ENCODE peak calls at places on chromosomes 5 and 9, in ten cellular contexts. One of them, this sample, is unnamed.

GRCh38 chr5:138552700-138553099 is 9.7 kb upstream of the ETF1 start:
- DNase-seq in omental fat pad: no peak
- DNase-seq in tibial nerve: no peak
- DNase-seq in endothelial cell: no peak
- DNase-seq in astrocyte of the cerebellum: no peak
- DNase-seq in CD4-positive, alpha-beta T cell: no peak
- DNase-seq in WERI-Rb-1: no peak
- DNase-seq in WTC11: no peak
- DNase-seq in RWPE2: no peak
- DNase-seq in AG09309: no peak
- DNase-seq in this sample: no peak

GRCh38 chr9:72816666-72817065 is 136.2 kb downstream of the ALDH1A1 start:
- DNase-seq in omental fat pad: no peak
- DNase-seq in tibial nerve: no peak
- DNase-seq in endothelial cell: no peak
- DNase-seq in astrocyte of the cerebellum: no peak
- DNase-seq in CD4-positive, alpha-beta T cell: no peak
- DNase-seq in WERI-Rb-1: no peak
- DNase-seq in WTC11: no peak
- DNase-seq in RWPE2: no peak
- DNase-seq in AG09309: no peak
- DNase-seq in this sample: no peak

GRCh38 chr5:159166416-159166815 is 42.9 kb downstream of the RNF145 start:
- DNase-seq in omental fat pad: no peak
- DNase-seq in tibial nerve: no peak
- DNase-seq in endothelial cell: no peak
- DNase-seq in astrocyte of the cerebellum: no peak
- DNase-seq in CD4-positive, alpha-beta T cell: no peak
- DNase-seq in WERI-Rb-1: no peak
- DNase-seq in WTC11: no peak
- DNase-seq in RWPE2: no peak
- DNase-seq in AG09309: no peak
- DNase-seq in this sample: no peak

GRCh38 chr5:180154821-180155220 is 54.2 kb downstream of the RASGEF1C start:
- DNase-seq in omental fat pad: peak
- DNase-seq in tibial nerve: no peak
- DNase-seq in endothelial cell: no peak
- DNase-seq in astrocyte of the cerebellum: no peak
- DNase-seq in CD4-positive, alpha-beta T cell: no peak
- DNase-seq in WERI-Rb-1: no peak
- DNase-seq in WTC11: no peak
- DNase-seq in RWPE2: no peak
- DNase-seq in AG09309: no peak
- DNase-seq in this sample: peak

GRCh38 chr5:89211836-89212235 is 328.9 kb upstream of the MEF2C start:
- DNase-seq in omental fat pad: no peak
- DNase-seq in tibial nerve: no peak
- DNase-seq in endothelial cell: no peak
- DNase-seq in astrocyte of the cerebellum: peak
- DNase-seq in CD4-positive, alpha-beta T cell: no peak
- DNase-seq in WERI-Rb-1: no peak
- DNase-seq in WTC11: no peak
- DNase-seq in RWPE2: no peak
- DNase-seq in AG09309: peak
- DNase-seq in this sample: no peak

GRCh38 chr9:76618762-76619161 is 145.5 kb upstream of the PCA3 start:
- DNase-seq in omental fat pad: no peak
- DNase-seq in tibial nerve: no peak
- DNase-seq in endothelial cell: no peak
- DNase-seq in astrocyte of the cerebellum: no peak
- DNase-seq in CD4-positive, alpha-beta T cell: no peak
- DNase-seq in WERI-Rb-1: no peak
- DNase-seq in WTC11: no peak
- DNase-seq in RWPE2: no peak
- DNase-seq in AG09309: peak
- DNase-seq in this sample: no peak

GRCh38 chr5:160511280-160511929 is 89.8 kb downstream of the PTTG1 start:
- DNase-seq in omental fat pad: no peak
- DNase-seq in tibial nerve: no peak
- DNase-seq in endothelial cell: no peak
- DNase-seq in astrocyte of the cerebellum: no peak
- DNase-seq in CD4-positive, alpha-beta T cell: no peak
- DNase-seq in WERI-Rb-1: no peak
- DNase-seq in WTC11: no peak
- DNase-seq in RWPE2: no peak
- DNase-seq in AG09309: no peak
- DNase-seq in this sample: no peak

GRCh38 chr5:157977957-157978505 is 119.1 kb upstream of the CLINT1 start:
- DNase-seq in omental fat pad: no peak
- DNase-seq in tibial nerve: no peak
- DNase-seq in endothelial cell: no peak
- DNase-seq in astrocyte of the cerebellum: no peak
- DNase-seq in CD4-positive, alpha-beta T cell: no peak
- DNase-seq in WERI-Rb-1: no peak
- DNase-seq in WTC11: no peak
- DNase-seq in RWPE2: no peak
- DNase-seq in AG09309: no peak
- DNase-seq in this sample: no peak

GRCh38 chr5:59840200-59840601 is 53.3 kb downstream of the PDE4D start:
- DNase-seq in omental fat pad: no peak
- DNase-seq in tibial nerve: no peak
- DNase-seq in endothelial cell: no peak
- DNase-seq in astrocyte of the cerebellum: no peak
- DNase-seq in CD4-positive, alpha-beta T cell: no peak
- DNase-seq in WERI-Rb-1: peak
- DNase-seq in WTC11: no peak
- DNase-seq in RWPE2: no peak
- DNase-seq in AG09309: no peak
- DNase-seq in this sample: no peak

GRCh38 chr5:23820764-23821471 is 313.5 kb downstream of the PRDM9 start:
- DNase-seq in omental fat pad: no peak
- DNase-seq in tibial nerve: no peak
- DNase-seq in endothelial cell: no peak
- DNase-seq in astrocyte of the cerebellum: no peak
- DNase-seq in CD4-positive, alpha-beta T cell: no peak
- DNase-seq in WERI-Rb-1: peak
- DNase-seq in WTC11: no peak
- DNase-seq in RWPE2: no peak
- DNase-seq in AG09309: no peak
- DNase-seq in this sample: no peak

GRCh38 chr5:74318985-74319563 is 321.5 kb downstream of the ENC1 start:
- DNase-seq in omental fat pad: no peak
- DNase-seq in tibial nerve: no peak
- DNase-seq in endothelial cell: no peak
- DNase-seq in astrocyte of the cerebellum: no peak
- DNase-seq in CD4-positive, alpha-beta T cell: no peak
- DNase-seq in WERI-Rb-1: no peak
- DNase-seq in WTC11: no peak
- DNase-seq in RWPE2: no peak
- DNase-seq in AG09309: no peak
- DNase-seq in this sample: no peak

GRCh38 chr5:6774673-6775327 is 61.6 kb downstream of the TENT4A start:
- DNase-seq in omental fat pad: no peak
- DNase-seq in tibial nerve: no peak
- DNase-seq in endothelial cell: no peak
- DNase-seq in astrocyte of the cerebellum: no peak
- DNase-seq in CD4-positive, alpha-beta T cell: no peak
- DNase-seq in WERI-Rb-1: no peak
- DNase-seq in WTC11: no peak
- DNase-seq in RWPE2: no peak
- DNase-seq in AG09309: no peak
- DNase-seq in this sample: no peak

GRCh38 chr9:16074962-16075361 is 522.1 kb downstream of the CCDC171 start:
- DNase-seq in omental fat pad: no peak
- DNase-seq in tibial nerve: no peak
- DNase-seq in endothelial cell: no peak
- DNase-seq in astrocyte of the cerebellum: no peak
- DNase-seq in CD4-positive, alpha-beta T cell: no peak
- DNase-seq in WERI-Rb-1: no peak
- DNase-seq in WTC11: no peak
- DNase-seq in RWPE2: no peak
- DNase-seq in AG09309: no peak
- DNase-seq in this sample: no peak

GRCh38 chr9:33250458-33250995 is 10.6 kb downstream of the SPINK4 start:
- DNase-seq in omental fat pad: no peak
- DNase-seq in tibial nerve: no peak
- DNase-seq in endothelial cell: no peak
- DNase-seq in astrocyte of the cerebellum: no peak
- DNase-seq in CD4-positive, alpha-beta T cell: no peak
- DNase-seq in WERI-Rb-1: no peak
- DNase-seq in WTC11: no peak
- DNase-seq in RWPE2: no peak
- DNase-seq in AG09309: peak
- DNase-seq in this sample: no peak

GRCh38 chr9:107389617-107390071 is 99.9 kb downstream of the KLF4 start:
- DNase-seq in omental fat pad: no peak
- DNase-seq in tibial nerve: peak
- DNase-seq in endothelial cell: no peak
- DNase-seq in astrocyte of the cerebellum: no peak
- DNase-seq in CD4-positive, alpha-beta T cell: no peak
- DNase-seq in WERI-Rb-1: no peak
- DNase-seq in WTC11: no peak
- DNase-seq in RWPE2: peak
- DNase-seq in AG09309: peak
- DNase-seq in this sample: peak

GRCh38 chr5:13976867-13977479 is 32.5 kb upstream of the DNAH5 start:
- DNase-seq in omental fat pad: no peak
- DNase-seq in tibial nerve: no peak
- DNase-seq in endothelial cell: peak
- DNase-seq in astrocyte of the cerebellum: peak
- DNase-seq in CD4-positive, alpha-beta T cell: no peak
- DNase-seq in WERI-Rb-1: peak
- DNase-seq in WTC11: no peak
- DNase-seq in RWPE2: no peak
- DNase-seq in AG09309: no peak
- DNase-seq in this sample: no peak
- TF ChIP-seq CTCF in omental fat pad: no peak
- TF ChIP-seq CTCF in tibial nerve: peak
- TF ChIP-seq CTCF in endothelial cell: peak
- TF ChIP-seq CTCF in astrocyte of the cerebellum: peak
- TF ChIP-seq CTCF in CD4-positive, alpha-beta T cell: no peak
- TF ChIP-seq CTCF in WERI-Rb-1: peak
- TF ChIP-seq CTCF in WTC11: no peak
- TF ChIP-seq CTCF in RWPE2: peak
- TF ChIP-seq CTCF in AG09309: peak
- TF ChIP-seq CTCF in this sample: no peak

GRCh38 chr5:96758621-96759020 is 49.1 kb downstream of the ERAP1 start:
- DNase-seq in omental fat pad: no peak
- DNase-seq in tibial nerve: no peak
- DNase-seq in endothelial cell: no peak
- DNase-seq in astrocyte of the cerebellum: no peak
- DNase-seq in CD4-positive, alpha-beta T cell: no peak
- DNase-seq in WERI-Rb-1: no peak
- DNase-seq in WTC11: no peak
- DNase-seq in RWPE2: no peak
- DNase-seq in AG09309: no peak
- DNase-seq in this sample: no peak

GRCh38 chr5:96763012-96763411 is 44.7 kb downstream of the ERAP1 start:
- DNase-seq in omental fat pad: no peak
- DNase-seq in tibial nerve: no peak
- DNase-seq in endothelial cell: no peak
- DNase-seq in astrocyte of the cerebellum: no peak
- DNase-seq in CD4-positive, alpha-beta T cell: no peak
- DNase-seq in WERI-Rb-1: peak
- DNase-seq in WTC11: no peak
- DNase-seq in RWPE2: no peak
- DNase-seq in AG09309: no peak
- DNase-seq in this sample: no peak

GRCh38 chr5:96765043-96765442 is 42.7 kb downstream of the ERAP1 start:
- DNase-seq in omental fat pad: no peak
- DNase-seq in tibial nerve: no peak
- DNase-seq in endothelial cell: no peak
- DNase-seq in astrocyte of the cerebellum: no peak
- DNase-seq in CD4-positive, alpha-beta T cell: no peak
- DNase-seq in WERI-Rb-1: no peak
- DNase-seq in WTC11: no peak
- DNase-seq in RWPE2: no peak
- DNase-seq in AG09309: no peak
- DNase-seq in this sample: no peak

GRCh38 chr5:96756985-96757384 is 50.8 kb downstream of the ERAP1 start:
- DNase-seq in omental fat pad: no peak
- DNase-seq in tibial nerve: no peak
- DNase-seq in endothelial cell: no peak
- DNase-seq in astrocyte of the cerebellum: no peak
- DNase-seq in CD4-positive, alpha-beta T cell: no peak
- DNase-seq in WERI-Rb-1: no peak
- DNase-seq in WTC11: no peak
- DNase-seq in RWPE2: no peak
- DNase-seq in AG09309: no peak
- DNase-seq in this sample: no peak

DNA sequence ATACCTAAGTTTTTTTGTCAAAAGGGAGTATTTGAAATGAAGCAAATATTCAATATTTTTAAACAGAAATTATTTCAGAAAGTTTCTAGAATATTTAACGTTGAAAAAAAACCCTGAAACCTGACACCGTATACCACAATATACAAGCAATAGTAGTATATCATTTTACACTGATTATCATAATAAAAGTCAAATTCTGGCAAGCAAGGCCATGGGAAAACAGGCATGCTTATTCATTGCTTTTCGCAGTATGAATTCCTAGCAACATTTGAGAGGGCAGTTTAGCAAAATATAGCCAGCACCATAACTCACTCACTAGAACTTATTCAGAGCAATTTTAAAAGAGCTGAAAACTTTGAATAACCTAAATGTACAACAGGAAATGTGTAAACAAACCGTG is 46.1 kb downstream of the ERAP1 start:
- DNase-seq in omental fat pad: no peak
- DNase-seq in tibial nerve: no peak
- DNase-seq in endothelial cell: no peak
- DNase-seq in astrocyte of the cerebellum: peak
- DNase-seq in CD4-positive, alpha-beta T cell: no peak
- DNase-seq in WERI-Rb-1: no peak
- DNase-seq in WTC11: no peak
- DNase-seq in RWPE2: no peak
- DNase-seq in AG09309: no peak
- DNase-seq in this sample: no peak
- TF ChIP-seq CTCF in omental fat pad: no peak
- TF ChIP-seq CTCF in tibial nerve: no peak
- TF ChIP-seq CTCF in endothelial cell: no peak
- TF ChIP-seq CTCF in astrocyte of the cerebellum: no peak
- TF ChIP-seq CTCF in CD4-positive, alpha-beta T cell: no peak
- TF ChIP-seq CTCF in WERI-Rb-1: no peak
- TF ChIP-seq CTCF in WTC11: no peak
- TF ChIP-seq CTCF in RWPE2: no peak
- TF ChIP-seq CTCF in AG09309: no peak
- TF ChIP-seq CTCF in this sample: no peak

GRCh38 chr5:1004598-1005361 is 3.8 kb upstream of the NKD2 start:
- DNase-seq in omental fat pad: peak
- DNase-seq in tibial nerve: peak
- DNase-seq in endothelial cell: peak
- DNase-seq in astrocyte of the cerebellum: no peak
- DNase-seq in CD4-positive, alpha-beta T cell: peak
- DNase-seq in WERI-Rb-1: peak
- DNase-seq in WTC11: peak
- DNase-seq in RWPE2: peak
- DNase-seq in AG09309: no peak
- DNase-seq in this sample: no peak
- TF ChIP-seq CTCF in omental fat pad: no peak
- TF ChIP-seq CTCF in tibial nerve: peak
- TF ChIP-seq CTCF in endothelial cell: no peak
- TF ChIP-seq CTCF in astrocyte of the cerebellum: peak
- TF ChIP-seq CTCF in CD4-positive, alpha-beta T cell: peak
- TF ChIP-seq CTCF in WERI-Rb-1: peak
- TF ChIP-seq CTCF in WTC11: no peak
- TF ChIP-seq CTCF in RWPE2: peak
- TF ChIP-seq CTCF in AG09309: no peak
- TF ChIP-seq CTCF in this sample: no peak

GRCh38 chr5:168086104-168086610 is 205.3 kb upstream of the WWC1 start:
- DNase-seq in omental fat pad: no peak
- DNase-seq in tibial nerve: no peak
- DNase-seq in endothelial cell: no peak
- DNase-seq in astrocyte of the cerebellum: no peak
- DNase-seq in CD4-positive, alpha-beta T cell: no peak
- DNase-seq in WERI-Rb-1: no peak
- DNase-seq in WTC11: no peak
- DNase-seq in RWPE2: no peak
- DNase-seq in AG09309: peak
- DNase-seq in this sample: no peak
- TF ChIP-seq CTCF in omental fat pad: no peak
- TF ChIP-seq CTCF in tibial nerve: no peak
- TF ChIP-seq CTCF in endothelial cell: no peak
- TF ChIP-seq CTCF in astrocyte of the cerebellum: no peak
- TF ChIP-seq CTCF in CD4-positive, alpha-beta T cell: no peak
- TF ChIP-seq CTCF in WERI-Rb-1: no peak
- TF ChIP-seq CTCF in WTC11: no peak
- TF ChIP-seq CTCF in RWPE2: peak
- TF ChIP-seq CTCF in AG09309: no peak
- TF ChIP-seq CTCF in this sample: no peak

This sample was measured in lower leg skin.